ENCODE peak calls at places on chromosomes 1 and 21, in nine cellular contexts. Y, F, V, T, S, D, P, O and W are unnamed samples.

GRCh38 chr1:11804666-11805453 is 904 bp downstream of the MTHFR start:
- DNase-seq in V (no peak), D (peak), Y (peak), S (no peak), P (peak), O (peak), F (no peak), T (no peak), W (no peak)

GRCh38 chr1:6962390-6962955 is 177.2 kb downstream of the CAMTA1 start:
- DNase-seq in S (no peak), D (peak), Y (no peak), T (peak), V (peak), P (no peak), O (no peak), F (peak), W (no peak)

GRCh38 chr1:231971397-231972233 is 345.0 kb downstream of the DISC1 start:
- DNase-seq in S (no peak), T (peak), P (peak), F (no peak), D (no peak), Y (no peak), O (no peak), V (no peak), W (no peak)

GRCh38 chr1:165234149-165234548 is 122.4 kb downstream of the LMX1A start:
- DNase-seq in F (no peak), V (no peak), D (no peak), T (no peak), P (no peak), O (no peak), Y (no peak), S (no peak), W (no peak)

GRCh38 chr21:15514073-15514946 is 215.5 kb upstream of the USP25 start:
- DNase-seq in S (no peak), D (no peak), P (no peak), O (no peak), Y (peak), T (peak), F (no peak), V (no peak), W (peak)

GRCh38 chr21:30710499-30710898 is 8.1 kb downstream of the KRTAP21-3 start:
- DNase-seq in V (no peak), O (no peak), Y (no peak), T (no peak), F (no peak), S (no peak), P (no peak), D (no peak), W (no peak)

GRCh38 chr1:158999301-159000069 is 10.2 kb upstream of the IFI16 start:
- DNase-seq in F (peak), V (no peak), O (peak), P (peak), D (no peak), T (no peak), S (peak), Y (no peak), W (no peak)

GRCh38 chr1:38685373-38685772 is 174.2 kb downstream of the RRAGC start:
- DNase-seq in O (no peak), D (no peak), F (no peak), V (no peak), Y (no peak), S (no peak), P (no peak), T (no peak), W (no peak)

GRCh38 chr1:19964542-19964941 is 14.9 kb downstream of the PLA2G2A start:
- DNase-seq in S (no peak), P (no peak), Y (no peak), V (no peak), F (no peak), D (no peak), T (no peak), O (no peak), W (no peak)

GRCh38 chr1:9842073-9842711 is 18.4 kb upstream of the CLSTN1 start:
- DNase-seq in T (no peak), S (no peak), O (no peak), P (no peak), D (no peak), V (no peak), Y (no peak), F (no peak), W (no peak)

GRCh38 chr1:210478820-210479219 is 150.1 kb downstream of the HHAT start:
- DNase-seq in V (no peak), O (no peak), S (no peak), F (no peak), D (no peak), T (no peak), P (no peak), Y (no peak), W (no peak)

GRCh38 chr1:205493241-205494085 is 11.0 kb upstream of the CDK18 start:
- DNase-seq in P (peak), O (peak), S (no peak), Y (no peak), T (peak), V (no peak), F (no peak), D (peak), W (no peak)

GRCh38 chr1:19704247-19705113 is 39.8 kb downstream of the HTR6 start:
- DNase-seq in Y (peak), F (peak), V (peak), O (peak), S (peak), D (peak), P (peak), T (peak), W (peak)